ENCODE peak calls at places on chromosome 7, in nine cellular contexts. V is A673, C is adrenal gland, F is AG09309, N is IMR-90, H is fibroblast of villous mesenchyme, E is fibroblast of lung, A is PC-3, D is GM06990. Z is an unnamed sample.

GRCh38 chr7:36047254-36047653 is 105.8 kb upstream of the EEPD1 start:
- DNase-seq in N (no peak), H (peak; percentile 6), C (no peak), D (no peak), E (no peak), V (peak; percentile 28), F (no peak), A (no peak), Z (no peak)

GRCh38 chr7:53383131-53383530 is 347.7 kb downstream of the POM121L12 start:
- DNase-seq in E (no peak), N (no peak), A (peak; percentile 26), F (no peak), D (no peak), V (no peak), C (no peak), H (peak; percentile 1), Z (no peak)

GRCh38 chr7:46960974-46961373 is 620.9 kb downstream of the TNS3 start:
- DNase-seq in D (no peak), E (no peak), H (peak; percentile 34), N (no peak), F (no peak), C (no peak), A (no peak), V (no peak), Z (no peak)

GRCh38 chr7:137342340-137342739 is 1.2 kb downstream of the PTN start:
- DNase-seq in A (no peak), V (no peak), N (peak; percentile 49), D (no peak), F (no peak), E (peak; percentile 51), C (no peak), H (peak; percentile 8), Z (no peak)

GRCh38 chr7:85595639-85596268 is 408.9 kb upstream of the SEMA3D start:
- DNase-seq in H (peak; percentile 20), V (no peak), D (no peak), N (peak; percentile 75), E (peak; percentile 77), F (peak; percentile 3), C (no peak), A (peak; percentile 54), Z (peak; percentile 34)

GRCh38 chr7:118104812-118105441 is 79.0 kb upstream of the LSM8 start:
- DNase-seq in H (peak; percentile 39), E (peak; percentile 64), V (peak; percentile 68), A (peak; percentile 54), F (no peak), D (no peak), C (no peak), N (peak; percentile 40), Z (peak; percentile 5)

GRCh38 chr7:153447021-153447420 is 605.2 kb upstream of the DPP6 start:
- DNase-seq in E (no peak), N (no peak), F (no peak), A (no peak), V (no peak), H (no peak), C (no peak), D (no peak), Z (no peak)

GRCh38 chr7:130732980-130733865 is 784 bp downstream of the KLF14 start:
- DNase-seq in E (no peak), H (peak; percentile 9), N (peak; percentile 1), F (no peak), V (no peak), D (peak; percentile 54), A (no peak), C (peak; percentile 55), Z (no peak)

GRCh38 chr7:158372400-158373302 is 215.0 kb downstream of the PTPRN2 start:
- DNase-seq in D (no peak), A (no peak), H (no peak), E (no peak), V (no peak), F (no peak), N (no peak), C (no peak), Z (no peak)

GRCh38 chr7:113209449-113210203 is 91.3 kb upstream of the SMIM30 start:
- DNase-seq in V (no peak), F (no peak), C (no peak), N (peak; percentile 56), D (no peak), A (no peak), E (peak; percentile 36), H (peak; percentile 2), Z (no peak)

GRCh38 chr7:32511791-32512190 is 16.5 kb downstream of the AVL9 start:
- DNase-seq in E (no peak), C (no peak), H (no peak), A (no peak), F (no peak), D (no peak), N (peak; percentile 4), V (no peak), Z (no peak)

GRCh38 chr7:126541416-126541815 is 711.3 kb downstream of the GRM8 start:
- DNase-seq in C (no peak), V (no peak), H (no peak), F (no peak), E (no peak), N (no peak), A (no peak), D (no peak), Z (no peak)

GRCh38 chr7:112001089-112001826 is 204.9 kb downstream of the DOCK4 start:
- DNase-seq in A (peak; percentile 85), E (peak; percentile 74), N (peak; percentile 45), C (no peak), D (no peak), V (peak; percentile 59), H (peak; percentile 82), F (peak; percentile 44), Z (peak; percentile 51)

GRCh38 chr7:139059905-139060304 is 24.1 kb upstream of the ZC3HAV1L start:
- DNase-seq in H (no peak), N (no peak), F (no peak), A (no peak), D (no peak), V (no peak), C (no peak), E (no peak), Z (no peak)

GRCh38 chr7:99092064-99092720 is 51.7 kb downstream of the SMURF1 start:
- DNase-seq in A (no peak), H (no peak), E (no peak), N (no peak), C (no peak), D (no peak), V (no peak), F (no peak), Z (no peak)
- H3K4me3 ChIP-seq in A (no peak overlapping the region), H (no peak overlapping the region), E (no peak overlapping the region), N (no peak overlapping the region), C (no peak overlapping the region), D (no peak overlapping the region), V (no peak overlapping the region), F (no peak overlapping the region), Z (no peak overlapping the region)

GRCh38 chr7:140304071-140304799 is 94.1 kb downstream of the SLC37A3 start:
- DNase-seq in D (peak; percentile 37), V (peak; percentile 31), F (no peak), A (peak; percentile 22), E (peak; percentile 40), H (peak; percentile 28), C (no peak), N (peak; percentile 16), Z (no peak)
- TF ChIP-seq CTCF in D (peak; percentile 50), V (peak; percentile 36), F (peak; percentile 34), A (peak; percentile 44), E (no peak), H (peak; percentile 22), C (no peak), N (peak; percentile 36), Z (no peak)

DNA sequence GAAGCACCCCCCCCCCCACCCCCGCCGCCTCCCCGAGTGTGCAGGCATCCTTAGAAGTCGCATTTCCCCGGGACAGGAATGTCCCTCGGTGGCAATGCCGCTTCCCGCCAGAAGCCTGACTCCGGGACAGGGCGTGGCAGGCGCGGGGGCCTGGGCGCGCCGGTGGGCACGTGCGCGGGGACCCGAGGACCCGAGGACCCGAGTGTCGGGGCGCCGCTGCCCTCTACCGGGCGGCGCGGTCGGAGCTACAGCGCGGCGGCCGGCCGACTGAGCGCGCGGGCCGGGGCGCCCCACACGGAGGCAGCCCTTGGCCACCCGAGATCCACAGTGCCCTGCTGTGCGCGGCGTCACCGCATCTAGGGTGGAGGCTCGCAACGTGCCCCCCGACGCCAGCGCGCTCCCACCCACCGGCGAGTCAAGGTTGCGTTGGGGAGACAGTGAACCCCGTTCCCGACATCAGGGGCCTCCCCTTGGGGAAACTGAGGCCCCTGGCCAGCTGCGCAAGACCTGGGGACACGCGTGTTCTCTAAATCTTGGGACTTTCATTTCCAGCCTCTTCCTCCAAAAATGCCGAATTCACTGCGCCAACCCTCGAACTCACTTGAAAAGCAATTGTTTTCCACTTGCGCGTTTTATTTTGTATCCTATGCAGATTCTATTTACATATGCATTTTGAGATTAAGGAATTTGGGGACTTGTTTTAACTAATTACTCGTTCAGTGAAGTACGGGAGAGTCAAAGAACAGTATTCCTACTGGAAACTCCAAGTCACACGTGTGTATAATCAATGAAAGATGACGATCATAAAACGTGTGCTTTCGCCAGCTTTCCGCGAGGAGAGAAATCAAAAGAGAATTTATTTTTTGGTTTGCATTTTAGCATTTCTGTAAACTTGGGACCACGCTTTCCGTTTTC is 3.1 kb upstream of the CUX1 start:
- DNase-seq in D (peak; percentile 83), F (no peak), H (peak; percentile 63), N (peak; percentile 44), E (peak; percentile 55), V (peak; percentile 76), A (peak; percentile 66), C (peak; percentile 60), Z (no peak)
- H3K4me3 ChIP-seq in D (peak overlapping the region; percentile 76), F (peak overlapping the region; percentile 79), H (peak overlapping the region; percentile 75), N (peak overlapping the region; percentile 68), E (peak overlapping the region; percentile 79), V (peak overlapping the region; percentile 66), A (peak overlapping the region; percentile 68), C (no peak overlapping the region), Z (peak overlapping the region; percentile 62)

GRCh38 chr7:108026116-108026515 is 23.2 kb upstream of the LAMB1 start:
- DNase-seq in E (no peak), A (no peak), D (no peak), H (no peak), C (no peak), V (no peak), F (no peak), N (no peak), Z (no peak)

GRCh38 chr7:108024538-108024937 is 21.6 kb upstream of the LAMB1 start:
- DNase-seq in A (no peak), N (no peak), F (no peak), H (no peak), C (no peak), D (no peak), V (no peak), E (no peak), Z (no peak)

GRCh38 chr7:108026647-108027046 is 23.7 kb upstream of the LAMB1 start:
- DNase-seq in E (peak; percentile 54), F (no peak), H (no peak), C (no peak), N (no peak), V (peak; percentile 30), A (no peak), D (no peak), Z (no peak)

GRCh38 chr7:108030536-108030935 is 27.6 kb upstream of the LAMB1 start:
- DNase-seq in F (no peak), E (no peak), H (no peak), V (no peak), A (no peak), C (no peak), N (peak; percentile 62), D (no peak), Z (no peak)

DNA sequence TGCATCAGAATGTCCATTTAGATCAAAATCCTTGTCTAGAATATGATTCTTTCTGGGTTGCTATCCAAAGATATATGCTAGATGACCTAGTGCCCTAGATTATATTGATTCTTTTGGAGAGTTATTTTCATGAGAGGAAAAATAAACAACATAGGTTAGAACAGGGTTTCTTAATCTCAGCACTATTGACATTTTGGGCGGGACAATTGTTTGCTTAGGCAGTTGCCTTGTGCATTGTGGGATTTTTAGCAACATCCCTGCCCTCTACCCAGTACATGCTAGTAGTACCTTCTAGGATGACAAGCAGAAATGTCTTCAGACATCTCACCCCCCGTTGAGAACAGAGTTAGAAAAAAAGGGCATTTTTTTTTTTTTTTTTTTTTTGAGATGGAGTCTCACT is 25.1 kb upstream of the LAMB1 start:
- DNase-seq in A (peak; percentile 68), D (no peak), V (no peak), N (no peak), F (no peak), C (no peak), H (no peak), E (no peak), Z (no peak)
- TF ChIP-seq CTCF in A (no peak), D (no peak), V (no peak), N (no peak), F (no peak), C (no peak), H (no peak), E (no peak), Z (no peak)